ENCODE peak calls at places on chromosome X, in nine cellular contexts. T is naive thymus-derived CD4-positive, alpha-beta T cell; S is heart left ventricle; C is activated T-cell treated with anti-CD3 and anti-CD28 coated beads for 1 hour; U is AG09319; R is A172; M is hypothalamus; Q is uterus; F is OCI-LY7. P is an unnamed sample.

GRCh38 chrX:37745835-37746234 is 34.0 kb upstream of the CYBB start:
- DNase-seq in T (no peak), S (no peak), C (no peak), U (no peak), R (no peak), M (no peak), Q (no peak), F (no peak), P (no peak)

GRCh38 chrX:128439159-128439558 is 387.0 kb upstream of the ACTRT1 start:
- DNase-seq in T (no peak), S (no peak), C (no peak), U (no peak), R (no peak), M (no peak), Q (no peak), F (no peak), P (no peak)

GRCh38 chrX:154502989-154503388 is 12.6 kb upstream of the SLC10A3 start:
- DNase-seq in T (no peak), S (no peak), C (no peak), U (no peak), R (no peak), M (no peak), Q (no peak), F (no peak), P (no peak)

GRCh38 chrX:84046403-84046984 is 141.5 kb downstream of the RPS6KA6 start:
- DNase-seq in T (no peak), S (no peak), C (no peak), U (peak), R (peak), M (no peak), Q (no peak), F (peak), P (no peak)

GRCh38 chrX:148049441-148049840 is 68.3 kb downstream of the FMR1NB start:
- DNase-seq in T (no peak), S (no peak), C (no peak), U (no peak), R (peak), M (no peak), Q (no peak), F (peak), P (no peak)

GRCh38 chrX:75784689-75785491 is at the start of gene MAGEE2:
- DNase-seq in T (no peak), S (no peak), C (no peak), U (no peak), R (no peak), M (no peak), Q (no peak), F (no peak), P (no peak)

GRCh38 chrX:1493877-1494510 is 41.3 kb upstream of the ASMTL start:
- DNase-seq in T (no peak), S (no peak), C (no peak), U (no peak), R (no peak), M (no peak), Q (no peak), F (peak), P (no peak)

GRCh38 chrX:132837971-132838370 is 120.5 kb downstream of the HS6ST2 start:
- DNase-seq in T (no peak), S (no peak), C (no peak), U (no peak), R (no peak), M (no peak), Q (no peak), F (no peak), P (no peak)

GRCh38 chrX:136622568-136622967 is 25.4 kb upstream of the CD40LG start:
- DNase-seq in T (no peak), S (no peak), C (no peak), U (no peak), R (no peak), M (no peak), Q (no peak), F (no peak), P (no peak)

GRCh38 chrX:69034451-69034850 is 130.8 kb downstream of the PJA1 start:
- DNase-seq in T (no peak), S (no peak), C (no peak), U (no peak), R (no peak), M (no peak), Q (no peak), F (no peak), P (no peak)

GRCh38 chrX:13092455-13092941 is 48.1 kb upstream of the FAM9C start:
- DNase-seq in T (peak), S (peak), C (peak), U (no peak), R (no peak), M (no peak), Q (no peak), F (no peak), P (peak)

GRCh38 chrX:130260316-130260715 is 8.4 kb downstream of the ZNF280C start:
- DNase-seq in T (no peak), S (no peak), C (no peak), U (no peak), R (no peak), M (no peak), Q (no peak), F (no peak), P (no peak)

GRCh38 chrX:106734827-106735226 is 8.3 kb downstream of the RNF128 start:
- DNase-seq in T (no peak), S (no peak), C (no peak), U (no peak), R (no peak), M (no peak), Q (no peak), F (no peak), P (no peak)